ENCODE peak calls at places on chromosomes 2 and 18, in nine cellular contexts. U is choroid plexus epithelial cell, Y is GM12865, X is cardiac muscle cell, M is heart left ventricle, P is ovary, F is DND-41, J is IMR-90, B is HL-60. R is an unnamed sample.

GRCh38 chr2:239826786-239827510 is 198.2 kb downstream of the NDUFA10 start:
- DNase-seq in U (no peak), Y (no peak), X (no peak), M (peak), P (peak), F (no peak), J (no peak), B (no peak), R (no peak)

GRCh38 chr2:125371867-125372266 is 1284.1 kb upstream of the GYPC start:
- DNase-seq in U (no peak), Y (no peak), X (no peak), M (no peak), P (no peak), F (no peak), J (no peak), B (no peak), R (no peak)

GRCh38 chr2:169323841-169324240 is 38.5 kb downstream of the LRP2 start:
- DNase-seq in U (no peak), Y (no peak), X (no peak), M (no peak), P (no peak), F (no peak), J (no peak), B (no peak), R (no peak)

GRCh38 chr2:54468643-54469042 is 12.5 kb downstream of the SPTBN1 start:
- DNase-seq in U (peak), Y (no peak), X (no peak), M (no peak), P (no peak), F (no peak), J (peak), B (no peak), R (peak)

GRCh38 chr2:21118302-21118920 is 5.4 kb upstream of the TDRD15 start:
- DNase-seq in U (peak), Y (peak), X (peak), M (no peak), P (no peak), F (peak), J (peak), B (no peak), R (no peak)

GRCh38 chr2:162403884-162404283 is 60.0 kb downstream of the GCA start:
- DNase-seq in U (peak), Y (no peak), X (no peak), M (no peak), P (no peak), F (no peak), J (peak), B (no peak), R (peak)

GRCh38 chr2:160812830-160813505 is 319.4 kb upstream of the RBMS1 start:
- DNase-seq in U (no peak), Y (no peak), X (no peak), M (no peak), P (no peak), F (no peak), J (no peak), B (no peak), R (peak)

GRCh38 chr2:170771049-170771937 is 1.1 kb downstream of the ERICH2 start:
- DNase-seq in U (peak), Y (no peak), X (no peak), M (no peak), P (no peak), F (no peak), J (peak), B (no peak), R (peak)

GRCh38 chr2:241577413-241578122 is 19.0 kb downstream of the BOK start:
- DNase-seq in U (peak), Y (no peak), X (no peak), M (no peak), P (peak), F (no peak), J (peak), B (no peak), R (peak)

GRCh38 chr2:218026676-218027425 is 24.1 kb upstream of the TNS1 start:
- DNase-seq in U (no peak), Y (no peak), X (no peak), M (peak), P (peak), F (no peak), J (no peak), B (no peak), R (no peak)

GRCh38 chr18:37184209-37184868 is 355.4 kb downstream of the KIAA1328 start:
- DNase-seq in U (no peak), Y (no peak), X (no peak), M (no peak), P (no peak), F (no peak), J (no peak), B (no peak), R (no peak)

GRCh38 chr2:97749611-97750010 is 36.2 kb downstream of the ZAP70 start:
- DNase-seq in U (no peak), Y (no peak), X (no peak), M (no peak), P (no peak), F (no peak), J (no peak), B (no peak), R (no peak)
- H3K4me3 ChIP-seq in U (no peak), Y (no peak), X (no peak), M (no peak), P (no peak), F (no peak), J (no peak), B (no peak), R (no peak)

GRCh38 chr2:231926761-231927565 is 767 bp upstream of the NPPC start:
- DNase-seq in U (peak), Y (peak), X (peak), M (no peak), P (peak), F (no peak), J (peak), B (peak), R (no peak)

GRCh38 chr2:231929961-231930600 is 3.9 kb upstream of the NPPC start:
- DNase-seq in U (peak), Y (peak), X (no peak), M (peak), P (no peak), F (no peak), J (peak), B (no peak), R (no peak)

GRCh38 chr2:231928901-231929725 is 2.9 kb upstream of the NPPC start:
- DNase-seq in U (no peak), Y (no peak), X (no peak), M (no peak), P (no peak), F (no peak), J (no peak), B (no peak), R (no peak)

GRCh38 chr2:231927566-231927890 is 1.3 kb upstream of the NPPC start:
- DNase-seq in U (no peak), Y (no peak), X (no peak), M (no peak), P (no peak), F (no peak), J (no peak), B (no peak), R (no peak)

DNA sequence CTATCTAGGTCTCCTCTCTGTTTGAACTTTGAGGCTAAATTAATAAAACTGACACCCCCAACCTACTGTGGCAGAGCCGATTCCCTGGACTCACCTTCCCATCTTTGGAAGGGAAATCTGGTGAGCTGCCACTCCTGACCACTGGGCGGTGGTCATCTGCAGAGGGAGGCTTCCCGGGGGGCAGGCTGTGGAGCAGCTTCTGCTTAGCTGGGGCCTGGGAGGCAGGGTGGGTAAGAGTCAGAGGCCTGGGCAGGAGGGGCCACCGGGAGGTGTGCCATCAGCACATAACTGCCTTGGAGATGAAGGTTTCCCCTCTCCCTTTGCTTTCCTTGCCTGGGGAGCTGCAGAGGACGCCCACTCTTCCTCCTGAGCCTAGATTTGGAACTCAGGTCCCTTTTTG is 2.3 kb upstream of the NPPC start:
- DNase-seq in U (peak), Y (no peak), X (peak), M (no peak), P (no peak), F (no peak), J (no peak), B (no peak), R (no peak)
- TF ChIP-seq CTCF in U (peak), Y (no peak), X (no peak), M (no peak), P (no peak), F (no peak), J (peak), B (no peak), R (no peak)

GRCh38 chr2:98464772-98465310 is 20.2 kb downstream of the INPP4A start:
- DNase-seq in U (no peak), Y (peak), X (no peak), M (no peak), P (no peak), F (peak), J (no peak), B (peak), R (no peak)

GRCh38 chr2:98463988-98464771 is 19.5 kb downstream of the INPP4A start:
- DNase-seq in U (no peak), Y (peak), X (no peak), M (no peak), P (no peak), F (peak), J (no peak), B (peak), R (no peak)

GRCh38 chr2:98463081-98463481 is 18.4 kb downstream of the INPP4A start:
- DNase-seq in U (no peak), Y (peak), X (no peak), M (no peak), P (no peak), F (peak), J (no peak), B (no peak), R (no peak)

GRCh38 chr2:98461650-98462049 is 17.0 kb downstream of the INPP4A start:
- DNase-seq in U (no peak), Y (peak), X (no peak), M (peak), P (no peak), F (peak), J (no peak), B (no peak), R (no peak)

GRCh38 chr2:98463551-98463971 is 18.9 kb downstream of the INPP4A start:
- DNase-seq in U (no peak), Y (no peak), X (no peak), M (no peak), P (no peak), F (peak), J (no peak), B (no peak), R (no peak)
- H3K4me3 ChIP-seq in U (no peak), Y (peak), X (no peak), M (no peak), P (no peak), F (peak), J (no peak), B (no peak), R (no peak)

GRCh38 chr18:26164571-26164970 is 30.9 kb downstream of the PSMA8 start:
- DNase-seq in U (no peak), Y (no peak), X (no peak), M (no peak), P (no peak), F (no peak), J (no peak), B (no peak), R (no peak)
- TF ChIP-seq CTCF in U (no peak), Y (no peak), X (no peak), M (no peak), P (no peak), F (no peak), J (no peak), B (no peak), R (no peak)

GRCh38 chr18:48959551-48959920 is 8.8 kb upstream of the SMAD7 start:
- DNase-seq in U (no peak), Y (no peak), X (no peak), M (no peak), P (no peak), F (no peak), J (no peak), B (no peak), R (no peak)
- H3K4me3 ChIP-seq in U (no peak), Y (no peak), X (no peak), M (no peak), P (no peak), F (no peak), J (no peak), B (no peak), R (no peak)

DNA sequence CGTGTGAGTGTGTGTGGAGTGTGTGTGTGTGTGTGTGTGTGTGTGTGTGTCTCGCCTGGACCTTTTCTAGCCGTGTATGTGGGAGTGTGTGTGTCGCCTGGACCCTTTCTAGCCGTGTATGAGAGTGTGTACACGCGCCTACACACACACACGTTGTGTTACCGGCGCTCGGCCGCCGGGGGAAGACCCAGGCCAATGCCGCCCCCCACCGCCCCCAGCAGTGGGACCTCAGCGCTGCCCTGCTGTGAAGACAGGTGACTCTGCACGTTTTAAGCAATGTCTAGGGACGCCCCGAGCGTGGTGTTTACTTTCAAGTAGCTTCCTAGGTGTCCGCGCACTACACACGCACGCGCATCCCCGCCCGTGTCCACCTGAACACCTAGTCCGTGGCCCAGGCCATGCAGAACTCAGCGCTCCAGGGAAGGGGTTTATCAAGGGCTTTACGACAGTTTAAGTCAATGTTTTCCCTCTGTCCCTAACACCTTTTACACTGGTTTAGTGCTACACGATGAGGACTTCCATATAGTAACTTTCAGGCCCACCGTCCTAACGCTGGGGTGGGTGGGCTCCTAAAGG is 1.2 kb upstream of the BCL2 start:
- DNase-seq in U (peak), Y (peak), X (peak), M (peak), P (peak), F (peak), J (peak), B (peak), R (no peak)
- TF ChIP-seq CTCF in U (no peak), Y (no peak), X (no peak), M (no peak), P (no peak), F (peak), J (no peak), B (no peak), R (no peak)

DNA sequence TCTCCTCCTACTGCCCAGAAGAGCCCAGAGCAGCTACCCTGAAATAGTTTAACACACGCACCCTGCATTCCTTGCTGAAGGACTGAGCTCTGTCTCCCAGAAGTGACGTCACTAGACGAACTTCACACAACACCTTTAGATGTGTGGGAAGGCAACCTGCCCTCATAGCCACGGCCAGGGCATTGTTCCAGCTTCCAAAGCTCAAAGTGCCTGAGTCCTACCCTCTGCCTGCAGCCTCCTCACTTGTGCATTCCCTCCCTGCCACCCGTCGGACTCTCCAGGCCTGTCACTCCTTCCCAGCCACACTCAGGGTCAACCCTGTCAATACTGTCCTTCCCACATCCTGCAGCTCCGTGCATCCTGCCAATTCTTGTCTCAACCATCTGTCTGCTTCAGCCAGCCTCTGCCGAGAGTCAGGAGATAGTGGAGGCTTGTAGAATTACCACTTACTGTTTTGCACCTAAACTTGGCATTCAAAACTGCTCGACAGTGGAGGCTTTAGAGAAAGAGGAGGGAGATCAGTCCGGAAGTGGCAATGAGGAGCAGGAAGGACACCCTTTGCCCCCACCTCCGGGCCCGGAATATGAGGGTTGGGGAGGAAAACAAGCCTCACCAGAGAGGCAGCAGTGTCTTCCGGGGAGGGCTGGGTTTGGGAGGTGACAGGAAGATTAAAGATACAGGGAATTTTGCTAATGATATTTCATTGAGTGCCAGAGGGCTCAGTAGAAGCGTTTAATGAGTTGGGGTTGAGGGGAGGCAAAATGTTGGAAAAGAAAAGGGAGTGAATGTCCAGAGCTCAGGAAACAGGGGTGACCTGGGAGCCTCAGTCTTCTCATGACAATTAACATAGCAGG is 72.3 kb upstream of the ATG16L1 start:
- DNase-seq in U (no peak), Y (no peak), X (peak), M (no peak), P (no peak), F (no peak), J (no peak), B (no peak), R (no peak)
- H3K4me3 ChIP-seq in U (no peak), Y (no peak), X (no peak), M (no peak), P (no peak), F (no peak), J (no peak), B (no peak), R (no peak)

GRCh38 chr18:48639772-48640432 is 101.1 kb downstream of the CTIF start:
- DNase-seq in U (no peak), Y (peak), X (no peak), M (no peak), P (no peak), F (no peak), J (no peak), B (no peak), R (no peak)
- TF ChIP-seq CTCF in U (peak), Y (peak), X (peak), M (no peak), P (no peak), F (peak), J (peak), B (peak), R (peak)

R was measured in foreskin fibroblast.